ENCODE peak calls at places on chromosomes 11 and 22, in eight cellular contexts. N is suprapubic skin; Q is adrenal gland; R is brain microvascular endothelial cell; A is HCT116; E is CD4-positive, CD25-positive, alpha-beta regulatory T cell; T is upper lobe of left lung; F is ovary. Y is an unnamed sample.

GRCh38 chr11:46315033-46315738 is 32.1 kb upstream of the DGKZ start:
- DNase-seq in N (no peak), Q (peak; percentile 91), R (peak; percentile 66), A (peak; percentile 86), E (peak; percentile 70), T (peak; percentile 64), F (peak; percentile 70), Y (no peak)

GRCh38 chr11:35122308-35122707 is 16.7 kb upstream of the CD44 start:
- DNase-seq in N (no peak), Q (no peak), R (no peak), A (no peak), E (peak; percentile 50), T (no peak), F (no peak), Y (no peak)

GRCh38 chr11:59097113-59097708 is 9.8 kb upstream of the FAM111B start:
- DNase-seq in N (no peak), Q (peak; percentile 78), R (peak; percentile 69), A (peak; percentile 48), E (peak; percentile 81), T (peak; percentile 44), F (no peak), Y (no peak)

GRCh38 chr11:33959855-33960400 is 68.1 kb upstream of the LMO2 start:
- DNase-seq in N (no peak), Q (no peak), R (no peak), A (no peak), E (no peak), T (no peak), F (no peak), Y (no peak)

GRCh38 chr11:1692708-1693326 is 4.2 kb upstream of the KRTAP5-6 start:
- DNase-seq in N (no peak), Q (no peak), R (no peak), A (no peak), E (no peak), T (no peak), F (no peak), Y (no peak)

GRCh38 chr22:19607198-19608113 is 83.2 kb upstream of the CLDN5 start:
- DNase-seq in N (no peak), Q (no peak), R (no peak), A (no peak), E (peak; percentile 60), T (peak; percentile 81), F (peak; percentile 37), Y (no peak)

GRCh38 chr22:29150701-29151100 is 55.0 kb upstream of the EMID1 start:
- DNase-seq in N (peak; percentile 63), Q (peak; percentile 24), R (no peak), A (no peak), E (no peak), T (no peak), F (no peak), Y (no peak)

GRCh38 chr11:41245704-41246398 is 213.6 kb downstream of the LRRC4C start:
- DNase-seq in N (no peak), Q (peak; percentile 19), R (no peak), A (no peak), E (no peak), T (no peak), F (peak; percentile 10), Y (no peak)

GRCh38 chr11:69658606-69659450 is 16.3 kb downstream of the LTO1 start:
- DNase-seq in N (no peak), Q (no peak), R (no peak), A (no peak), E (no peak), T (no peak), F (no peak), Y (no peak)

GRCh38 chr22:48936391-48936790 is 891.3 kb downstream of the BRD1 start:
- DNase-seq in N (no peak), Q (no peak), R (no peak), A (no peak), E (no peak), T (no peak), F (no peak), Y (no peak)

GRCh38 chr11:119161871-119162270 is 6.7 kb upstream of the NLRX1 start:
- DNase-seq in N (no peak), Q (no peak), R (no peak), A (no peak), E (no peak), T (no peak), F (no peak), Y (no peak)

GRCh38 chr11:117273550-117274289 is 17.4 kb upstream of the BACE1-AS start:
- DNase-seq in N (no peak), Q (no peak), R (peak; percentile 84), A (no peak), E (no peak), T (no peak), F (no peak), Y (no peak)

GRCh38 chr22:37443086-37443485 is 15.8 kb upstream of the ELFN2 start:
- DNase-seq in N (no peak), Q (no peak), R (no peak), A (no peak), E (no peak), T (no peak), F (no peak), Y (no peak)

GRCh38 chr22:24198682-24199052 is 17.4 kb downstream of the SUSD2 start:
- DNase-seq in N (no peak), Q (no peak), R (no peak), A (no peak), E (no peak), T (no peak), F (no peak), Y (no peak)

GRCh38 chr22:17794726-17795125 is 20.5 kb upstream of the BID start:
- DNase-seq in N (no peak), Q (no peak), R (no peak), A (no peak), E (no peak), T (no peak), F (no peak), Y (no peak)

GRCh38 chr11:118434553-118435232 is 1.6 kb upstream of the KMT2A start:
- DNase-seq in N (peak; percentile 80), Q (peak; percentile 45), R (no peak), A (no peak), E (no peak), T (peak; percentile 37), F (peak; percentile 35), Y (no peak)

GRCh38 chr11:20605602-20606091 is 6.2 kb downstream of the SLC6A5 start:
- DNase-seq in N (no peak), Q (no peak), R (no peak), A (no peak), E (no peak), T (no peak), F (no peak), Y (no peak)

GRCh38 chr11:9017773-9018172 is 14.0 kb upstream of the NRIP3 start:
- DNase-seq in N (no peak), Q (peak; percentile 45), R (no peak), A (no peak), E (no peak), T (peak; percentile 76), F (no peak), Y (no peak)

DNA sequence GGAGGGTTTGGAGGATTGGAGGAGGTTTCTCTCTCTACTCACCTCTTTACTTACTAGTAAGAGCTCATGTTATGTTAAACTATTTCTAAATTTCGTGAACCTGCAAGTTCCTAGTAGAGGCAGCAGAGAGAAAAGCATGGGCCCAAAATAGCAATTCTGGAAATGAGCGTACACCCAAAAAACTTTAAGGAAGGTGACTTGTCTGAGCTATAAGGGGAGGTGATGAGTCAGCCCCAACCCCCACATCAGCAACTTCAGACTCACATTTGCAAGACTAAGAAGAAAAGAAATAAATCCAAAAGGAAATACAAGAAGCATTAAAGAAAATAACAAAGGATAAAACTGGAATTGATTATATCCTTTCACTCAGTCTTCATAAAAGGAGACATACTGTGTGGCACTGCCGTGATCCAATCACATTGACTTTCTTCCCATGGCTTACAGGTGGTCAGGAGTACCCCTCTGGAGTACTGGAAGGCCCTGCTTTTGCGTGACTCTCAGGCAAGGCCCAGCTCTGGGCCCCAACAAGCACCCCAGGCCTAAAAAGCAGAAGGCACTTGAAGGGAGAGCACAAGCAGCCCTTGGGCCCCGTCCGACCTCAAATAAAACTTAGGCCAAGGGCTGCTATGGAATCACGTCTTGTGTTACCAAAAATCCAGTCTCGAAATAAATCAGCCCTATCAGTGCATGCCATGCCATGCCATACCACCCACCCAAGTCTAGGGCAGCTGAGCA is 14.3 kb downstream of the PACSIN2 start:
- DNase-seq in N (no peak), Q (no peak), R (no peak), A (no peak), E (peak; percentile 61), T (no peak), F (no peak), Y (no peak)
- H3K4me3 ChIP-seq in N (no peak overlapping the region), Q (no peak overlapping the region), R (no peak overlapping the region), A (no peak overlapping the region), E (no peak overlapping the region), T (no peak overlapping the region), F (no peak overlapping the region), Y (no peak overlapping the region)

DNA sequence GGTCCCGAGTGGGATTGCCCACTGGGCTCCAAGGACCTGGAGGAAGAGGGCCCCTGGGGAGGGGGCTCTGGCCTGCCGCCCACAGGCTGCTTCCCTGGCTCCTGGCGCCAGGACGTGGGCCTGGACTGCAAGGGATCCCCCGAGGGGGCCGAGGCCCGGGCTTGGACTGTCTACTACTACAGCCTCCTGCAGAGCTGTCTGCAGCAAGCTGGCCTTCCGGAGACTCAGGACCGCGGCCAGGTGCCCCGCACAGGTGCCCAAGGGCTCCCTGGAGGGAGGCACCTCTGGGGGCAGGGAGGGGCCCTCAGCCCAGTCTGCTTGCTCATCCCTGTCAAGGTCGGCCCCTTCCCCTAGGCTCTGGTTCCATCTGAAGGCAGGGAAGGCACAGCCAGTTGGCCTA is 1.9 kb downstream of the CARNS1 start:
- DNase-seq in N (no peak), Q (no peak), R (no peak), A (no peak), E (no peak), T (no peak), F (no peak), Y (no peak)
- H3K4me3 ChIP-seq in N (no peak overlapping the region), Q (no peak overlapping the region), R (no peak overlapping the region), A (no peak overlapping the region), E (no peak overlapping the region), T (no peak overlapping the region), F (no peak overlapping the region), Y (no peak overlapping the region)

DNA sequence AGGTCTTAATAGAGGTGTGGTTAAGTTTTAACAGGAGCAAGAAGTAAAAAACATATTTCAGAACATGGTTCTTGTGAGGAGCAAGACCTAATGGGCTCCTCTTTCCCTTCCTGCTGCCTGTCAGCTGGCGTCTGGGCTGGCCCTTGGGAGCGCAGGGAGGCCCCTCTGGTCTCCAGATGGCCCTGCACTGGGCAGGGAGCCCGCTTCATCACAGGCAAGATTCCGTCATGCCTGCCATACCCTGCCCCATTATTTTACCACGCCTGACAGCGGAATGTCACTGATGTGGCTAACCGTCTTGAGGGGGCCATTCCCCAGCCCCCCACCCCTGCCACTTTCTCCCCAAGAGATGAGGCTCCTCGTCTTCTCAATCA is 17.3 kb upstream of the EFCAB6 start:
- DNase-seq in N (peak; percentile 84), Q (no peak), R (no peak), A (no peak), E (no peak), T (no peak), F (no peak), Y (no peak)
- H3K4me3 ChIP-seq in N (no peak overlapping the region), Q (no peak overlapping the region), R (no peak overlapping the region), A (no peak overlapping the region), E (no peak overlapping the region), T (no peak overlapping the region), F (no peak overlapping the region), Y (no peak overlapping the region)

DNA sequence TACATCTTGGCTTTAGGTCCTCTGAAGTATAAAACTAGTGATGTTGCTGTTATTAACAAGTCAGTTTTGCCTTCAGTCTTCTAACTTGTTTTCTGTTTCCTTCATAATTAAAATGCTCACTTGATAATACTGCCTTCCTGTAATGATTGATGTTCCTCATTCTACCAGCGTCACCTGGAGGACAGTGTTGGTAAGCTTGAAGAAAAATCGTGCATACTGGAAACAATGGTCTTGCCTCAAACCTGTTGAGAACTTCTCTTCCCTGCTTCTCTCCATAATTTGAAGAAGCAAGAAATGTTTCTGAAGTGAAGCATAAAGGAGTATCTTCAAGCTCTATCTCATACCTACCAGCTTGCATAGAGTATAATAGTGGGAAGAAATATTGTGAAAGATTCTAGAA is 3.0 kb downstream of the YWHAH start:
- DNase-seq in N (no peak), Q (no peak), R (no peak), A (no peak), E (peak; percentile 85), T (no peak), F (no peak), Y (no peak)
- H3K4me3 ChIP-seq in N (no peak overlapping the region), Q (no peak overlapping the region), R (no peak overlapping the region), A (no peak overlapping the region), E (peak overlapping the region; percentile 43), T (no peak overlapping the region), F (no peak overlapping the region), Y (no peak overlapping the region)

Y was measured in kidney epithelial cell.